ENCODE peak calls at places on chromosomes 1 and 21, in four cellular contexts. H is GM12878, P is K562, L is HepG2. K is an unnamed sample.

GRCh38 chr1:201471772-201472171 is 2.8 kb upstream of the PHLDA3 start:
- DNase-seq in P (no peak), L (no peak), H (no peak), K (no peak)

GRCh38 chr1:161207173-161207572 is 5.0 kb downstream of the NDUFS2 start:
- DNase-seq in H (no peak), L (no peak), P (no peak), K (no peak)

GRCh38 chr1:21680918-21681317 is 11.8 kb upstream of the RAP1GAP start:
- DNase-seq in H (no peak), P (no peak), L (no peak), K (no peak)

GRCh38 chr1:201536542-201536941 is 2.4 kb upstream of the NAV1 start:
- DNase-seq in P (no peak), L (no peak), H (no peak), K (no peak)

GRCh38 chr21:31893841-31894240 is 21.0 kb downstream of the HUNK start:
- DNase-seq in H (no peak), L (no peak), P (no peak), K (no peak)

GRCh38 chr1:16882995-16883394 is 12.8 kb upstream of the RNU1-2 start:
- DNase-seq in H (no peak), L (no peak), P (no peak), K (no peak)

GRCh38 chr21:39712976-39713375 is 32.0 kb upstream of the IGSF5 start:
- DNase-seq in L (peak), P (peak), H (no peak), K (peak)

GRCh38 chr1:245129811-245130210 is 25.0 kb upstream of the KIF26B start:
- DNase-seq in L (no peak), P (no peak), H (no peak), K (no peak)

DNA sequence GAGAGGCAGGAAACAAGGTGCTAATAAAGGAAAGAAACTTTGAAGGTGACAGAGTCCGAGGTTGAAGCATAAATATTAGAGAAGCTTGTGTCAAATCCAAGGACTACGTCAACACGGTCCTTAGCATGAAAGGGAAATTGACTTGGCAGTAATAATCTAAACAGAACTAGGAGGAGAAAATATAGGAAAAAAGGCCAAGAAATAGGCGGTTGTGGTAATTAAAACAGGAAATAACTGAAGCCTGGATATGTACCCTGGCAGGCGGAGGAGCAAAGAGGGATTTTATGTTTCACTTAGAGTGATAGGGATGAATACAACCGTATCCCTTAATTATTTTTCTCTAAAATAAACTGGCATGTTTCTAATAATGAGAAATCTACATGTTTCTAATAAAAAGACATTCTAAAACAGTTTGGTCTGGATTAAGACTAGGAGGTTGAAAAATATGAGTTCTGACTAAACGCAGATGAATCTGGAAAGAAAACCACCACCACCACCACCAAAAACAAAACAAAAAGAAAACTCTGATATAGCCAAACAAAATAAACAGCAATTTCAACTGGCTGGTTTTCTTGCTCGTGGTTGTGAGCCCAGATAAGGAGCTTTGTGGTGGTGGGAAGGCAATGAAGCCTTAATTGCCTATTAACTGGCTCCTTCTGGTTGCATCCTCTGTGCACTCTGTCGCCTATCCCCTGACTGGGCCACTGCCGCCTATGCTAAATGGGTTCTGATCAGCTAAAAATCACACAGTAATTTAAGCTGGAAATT is 334.2 kb upstream of the SNX7 start:
- DNase-seq in P (no peak), H (no peak), L (no peak), K (no peak)
- TF ChIP-seq FOXK2 in P (no peak), H (no peak), L (no peak), K (no peak)

DNA sequence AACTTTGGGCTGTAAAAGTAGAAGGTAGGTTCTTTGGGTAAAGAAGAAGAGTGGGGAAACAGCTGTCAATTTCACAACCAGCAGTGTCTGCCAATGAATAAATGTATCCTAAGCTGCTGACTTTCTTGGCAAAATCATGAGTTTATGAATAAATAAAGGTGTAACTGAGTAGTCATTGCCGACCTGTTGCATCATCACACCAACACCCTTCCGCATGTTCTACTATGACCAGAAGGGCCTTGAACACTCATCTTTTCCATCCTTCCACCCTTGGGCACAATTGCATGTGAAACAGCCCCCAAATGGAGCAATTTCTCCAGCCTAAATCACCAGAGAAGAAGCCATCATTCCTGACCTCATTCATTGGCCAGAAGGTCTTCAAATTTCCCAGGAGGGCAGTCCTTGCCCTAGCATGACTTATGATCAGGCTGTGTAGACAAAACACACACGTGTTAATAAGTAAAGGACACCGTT is 31.2 kb upstream of the QSOX1 start:
- DNase-seq in H (no peak), P (no peak), L (no peak), K (no peak)
- TF ChIP-seq FOXM1 in H (no peak), P (no peak), L (no peak), K (no peak)

GRCh38 chr21:35529141-35529863 is 480.2 kb upstream of the RUNX1 start:
- DNase-seq in P (no peak), H (no peak), L (no peak), K (no peak)
- TF ChIP-seq FOXK2 in P (no peak), H (no peak), L (no peak), K (no peak)

GRCh38 chr1:25430666-25431494 is at the start of gene MACO1:
- DNase-seq in H (peak), P (peak), L (peak), K (peak)

GRCh38 chr1:25428475-25429166 is 2.1 kb upstream of the MACO1 start:
- DNase-seq in H (no peak), L (no peak), P (no peak), K (no peak)

GRCh38 chr1:25430073-25430665 is 528 bp upstream of the MACO1 start:
- DNase-seq in P (peak), L (peak), H (no peak), K (peak)

GRCh38 chr1:25427696-25428095 is 3.0 kb upstream of the MACO1 start:
- DNase-seq in H (no peak), L (no peak), P (no peak), K (no peak)

GRCh38 chr1:25425098-25426085 is 4.8 kb upstream of the RHCE start:
- DNase-seq in L (peak), P (no peak), H (no peak), K (no peak)
- TF ChIP-seq FOXM1 in L (no peak), P (no peak), H (no peak), K (no peak)

K was measured in HEK293T.